ENCODE peak calls at places on chromosomes 4 and X, in nine cellular contexts. One of them, this sample, is unnamed.

GRCh38 chr4:109977854-109978501 is 65.3 kb downstream of the EGF start:
- DNase-seq in suprapubic skin: no peak
- DNase-seq in prostate gland: no peak
- DNase-seq in H1: no peak
- DNase-seq in sigmoid colon: no peak
- DNase-seq in breast epithelium: no peak
- DNase-seq in HCT116: peak; percentile 27
- DNase-seq in stomach: no peak
- DNase-seq in upper lobe of left lung: no peak
- DNase-seq in this sample: no peak

GRCh38 chr4:8329560-8329858 is 60.0 kb downstream of the HTRA3 start:
- DNase-seq in suprapubic skin: peak; percentile 69
- DNase-seq in prostate gland: no peak
- DNase-seq in H1: no peak
- DNase-seq in sigmoid colon: no peak
- DNase-seq in breast epithelium: peak; percentile 30
- DNase-seq in HCT116: no peak
- DNase-seq in stomach: no peak
- DNase-seq in upper lobe of left lung: no peak
- DNase-seq in this sample: no peak

GRCh38 chr4:8708401-8709021 is 115.9 kb downstream of the CPZ start:
- DNase-seq in suprapubic skin: peak; percentile 58
- DNase-seq in prostate gland: no peak
- DNase-seq in H1: no peak
- DNase-seq in sigmoid colon: peak; percentile 58
- DNase-seq in breast epithelium: peak; percentile 41
- DNase-seq in HCT116: no peak
- DNase-seq in stomach: no peak
- DNase-seq in upper lobe of left lung: peak; percentile 17
- DNase-seq in this sample: no peak

GRCh38 chr4:71231073-71231752 is 107.6 kb upstream of the SLC4A4 start:
- DNase-seq in suprapubic skin: peak; percentile 81
- DNase-seq in prostate gland: peak; percentile 45
- DNase-seq in H1: no peak
- DNase-seq in sigmoid colon: peak; percentile 75
- DNase-seq in breast epithelium: no peak
- DNase-seq in HCT116: no peak
- DNase-seq in stomach: peak; percentile 92
- DNase-seq in upper lobe of left lung: peak; percentile 89
- DNase-seq in this sample: peak; percentile 81

GRCh38 chrX:50812995-50813842 is 775 bp downstream of the SHROOM4 start:
- DNase-seq in suprapubic skin: no peak
- DNase-seq in prostate gland: peak; percentile 17
- DNase-seq in H1: no peak
- DNase-seq in sigmoid colon: peak; percentile 69
- DNase-seq in breast epithelium: peak; percentile 46
- DNase-seq in HCT116: no peak
- DNase-seq in stomach: peak; percentile 27
- DNase-seq in upper lobe of left lung: peak; percentile 30
- DNase-seq in this sample: peak; percentile 25

GRCh38 chrX:40109288-40110008 is 11.7 kb upstream of the BCOR start:
- DNase-seq in suprapubic skin: no peak
- DNase-seq in prostate gland: peak; percentile 54
- DNase-seq in H1: no peak
- DNase-seq in sigmoid colon: peak; percentile 88
- DNase-seq in breast epithelium: no peak
- DNase-seq in HCT116: no peak
- DNase-seq in stomach: peak; percentile 75
- DNase-seq in upper lobe of left lung: no peak
- DNase-seq in this sample: peak; percentile 67

GRCh38 chr4:102787096-102787867 is 26.5 kb upstream of the MANBA start:
- DNase-seq in suprapubic skin: no peak
- DNase-seq in prostate gland: no peak
- DNase-seq in H1: no peak
- DNase-seq in sigmoid colon: no peak
- DNase-seq in breast epithelium: no peak
- DNase-seq in HCT116: peak; percentile 19
- DNase-seq in stomach: no peak
- DNase-seq in upper lobe of left lung: no peak
- DNase-seq in this sample: no peak

GRCh38 chrX:140762061-140762460 is 52.5 kb downstream of the LINC00632 start:
- DNase-seq in suprapubic skin: no peak
- DNase-seq in prostate gland: peak; percentile 3
- DNase-seq in H1: no peak
- DNase-seq in sigmoid colon: peak; percentile 61
- DNase-seq in breast epithelium: no peak
- DNase-seq in HCT116: no peak
- DNase-seq in stomach: peak; percentile 38
- DNase-seq in upper lobe of left lung: peak; percentile 22
- DNase-seq in this sample: peak; percentile 13

GRCh38 chr4:38686682-38687081 is 22.7 kb downstream of the KLF3 start:
- DNase-seq in suprapubic skin: no peak
- DNase-seq in prostate gland: no peak
- DNase-seq in H1: no peak
- DNase-seq in sigmoid colon: no peak
- DNase-seq in breast epithelium: no peak
- DNase-seq in HCT116: no peak
- DNase-seq in stomach: no peak
- DNase-seq in upper lobe of left lung: no peak
- DNase-seq in this sample: no peak

GRCh38 chr4:56388311-56388710 is 1.0 kb upstream of the AASDH start:
- DNase-seq in suprapubic skin: no peak
- DNase-seq in prostate gland: no peak
- DNase-seq in H1: no peak
- DNase-seq in sigmoid colon: no peak
- DNase-seq in breast epithelium: no peak
- DNase-seq in HCT116: no peak
- DNase-seq in stomach: no peak
- DNase-seq in upper lobe of left lung: no peak
- DNase-seq in this sample: no peak

GRCh38 chrX:21708116-21708515 is 49.8 kb downstream of the SMPX start:
- DNase-seq in suprapubic skin: no peak
- DNase-seq in prostate gland: no peak
- DNase-seq in H1: no peak
- DNase-seq in sigmoid colon: no peak
- DNase-seq in breast epithelium: no peak
- DNase-seq in HCT116: no peak
- DNase-seq in stomach: no peak
- DNase-seq in upper lobe of left lung: no peak
- DNase-seq in this sample: no peak

GRCh38 chr4:77734928-77735327 is 84.2 kb downstream of the CNOT6L start:
- DNase-seq in suprapubic skin: no peak
- DNase-seq in prostate gland: no peak
- DNase-seq in H1: peak; percentile 2
- DNase-seq in sigmoid colon: no peak
- DNase-seq in breast epithelium: no peak
- DNase-seq in HCT116: no peak
- DNase-seq in stomach: no peak
- DNase-seq in upper lobe of left lung: peak; percentile 33
- DNase-seq in this sample: peak; percentile 10

GRCh38 chr4:183729430-183730328 is 70.6 kb downstream of the TRAPPC11 start:
- DNase-seq in suprapubic skin: no peak
- DNase-seq in prostate gland: no peak
- DNase-seq in H1: no peak
- DNase-seq in sigmoid colon: no peak
- DNase-seq in breast epithelium: no peak
- DNase-seq in HCT116: no peak
- DNase-seq in stomach: no peak
- DNase-seq in upper lobe of left lung: no peak
- DNase-seq in this sample: no peak

GRCh38 chrX:125953769-125954168 is 212.3 kb downstream of the DCAF12L2 start:
- DNase-seq in suprapubic skin: no peak
- DNase-seq in prostate gland: no peak
- DNase-seq in H1: no peak
- DNase-seq in sigmoid colon: no peak
- DNase-seq in breast epithelium: no peak
- DNase-seq in HCT116: no peak
- DNase-seq in stomach: no peak
- DNase-seq in upper lobe of left lung: no peak
- DNase-seq in this sample: no peak

GRCh38 chrX:10612215-10612614 is 8.2 kb downstream of the MID1 start:
- DNase-seq in suprapubic skin: no peak
- DNase-seq in prostate gland: no peak
- DNase-seq in H1: no peak
- DNase-seq in sigmoid colon: no peak
- DNase-seq in breast epithelium: no peak
- DNase-seq in HCT116: no peak
- DNase-seq in stomach: no peak
- DNase-seq in upper lobe of left lung: no peak
- DNase-seq in this sample: no peak

GRCh38 chr4:99887837-99888236 is 6.4 kb downstream of the LAMTOR3 start:
- DNase-seq in suprapubic skin: no peak
- DNase-seq in prostate gland: no peak
- DNase-seq in H1: no peak
- DNase-seq in sigmoid colon: no peak
- DNase-seq in breast epithelium: no peak
- DNase-seq in HCT116: no peak
- DNase-seq in stomach: no peak
- DNase-seq in upper lobe of left lung: no peak
- DNase-seq in this sample: no peak

GRCh38 chr4:154588198-154588597 is 2.3 kb downstream of the FGA start:
- DNase-seq in suprapubic skin: no peak
- DNase-seq in prostate gland: no peak
- DNase-seq in H1: no peak
- DNase-seq in sigmoid colon: no peak
- DNase-seq in breast epithelium: no peak
- DNase-seq in HCT116: no peak
- DNase-seq in stomach: no peak
- DNase-seq in upper lobe of left lung: no peak
- DNase-seq in this sample: no peak
- TF ChIP-seq POLR2A in suprapubic skin: no peak
- TF ChIP-seq POLR2A in prostate gland: no peak
- TF ChIP-seq POLR2A in H1: no peak
- TF ChIP-seq POLR2A in sigmoid colon: no peak
- TF ChIP-seq POLR2A in breast epithelium: no peak
- TF ChIP-seq POLR2A in HCT116: no peak
- TF ChIP-seq POLR2A in stomach: no peak
- TF ChIP-seq POLR2A in upper lobe of left lung: no peak
- TF ChIP-seq POLR2A in this sample: no peak

GRCh38 chr4:6912412-6912811 is 2.8 kb downstream of the TBC1D14 start:
- DNase-seq in suprapubic skin: no peak
- DNase-seq in prostate gland: no peak
- DNase-seq in H1: no peak
- DNase-seq in sigmoid colon: peak; percentile 61
- DNase-seq in breast epithelium: no peak
- DNase-seq in HCT116: no peak
- DNase-seq in stomach: no peak
- DNase-seq in upper lobe of left lung: peak; percentile 55
- DNase-seq in this sample: no peak
- TF ChIP-seq POLR2AphosphoS5 in suprapubic skin: no peak
- TF ChIP-seq POLR2AphosphoS5 in prostate gland: no peak
- TF ChIP-seq POLR2AphosphoS5 in H1: no peak
- TF ChIP-seq POLR2AphosphoS5 in sigmoid colon: no peak
- TF ChIP-seq POLR2AphosphoS5 in breast epithelium: no peak
- TF ChIP-seq POLR2AphosphoS5 in HCT116: no peak
- TF ChIP-seq POLR2AphosphoS5 in stomach: no peak
- TF ChIP-seq POLR2AphosphoS5 in upper lobe of left lung: peak; percentile 31
- TF ChIP-seq POLR2AphosphoS5 in this sample: no peak

DNA sequence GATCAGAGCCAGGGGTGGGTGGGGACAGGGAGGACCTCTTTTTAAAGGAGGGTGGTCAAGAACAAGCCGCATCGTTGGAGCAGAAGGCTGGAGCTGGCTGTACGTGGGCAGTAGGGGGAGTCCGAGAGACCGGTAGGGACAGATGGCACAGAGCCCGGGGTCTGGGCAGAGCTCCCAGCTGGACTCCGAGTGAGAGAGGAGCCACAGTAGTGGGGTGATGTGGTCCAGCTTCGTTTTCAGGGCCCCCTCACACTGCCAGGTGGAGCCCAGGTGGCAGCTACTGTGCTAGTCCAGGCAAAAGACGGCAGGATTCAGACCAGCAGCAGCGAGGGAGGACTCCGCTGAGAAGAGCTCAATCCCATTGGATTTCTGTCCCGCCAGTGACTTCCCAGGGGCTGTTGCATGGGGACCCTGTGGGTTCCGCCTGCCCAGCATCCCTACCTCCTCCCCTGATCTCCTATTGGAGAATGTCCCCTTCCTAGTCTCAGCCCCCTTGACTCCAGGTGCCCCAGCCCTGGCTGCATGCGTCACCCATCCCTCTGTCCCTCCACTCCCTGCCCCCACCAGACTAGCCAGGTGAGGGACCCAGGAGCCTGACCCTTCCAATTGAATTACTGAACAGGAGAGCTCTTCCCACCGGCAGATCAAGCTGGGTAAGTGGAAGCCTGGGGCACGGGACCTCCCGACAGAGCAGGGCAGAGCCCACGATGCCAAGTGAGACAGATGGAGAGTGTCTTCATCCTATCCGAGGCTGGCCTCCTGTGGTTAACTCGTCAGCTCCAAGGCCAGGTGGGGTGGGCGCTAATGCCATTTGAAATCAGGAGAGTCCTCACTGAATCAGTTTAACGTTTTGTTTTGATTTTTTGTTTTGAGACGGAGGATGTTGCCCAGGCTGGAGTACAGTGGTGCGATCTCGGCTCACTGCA is 2.9 kb downstream of the ARHGAP4 start:
- DNase-seq in suprapubic skin: no peak
- DNase-seq in prostate gland: peak; percentile 65
- DNase-seq in H1: no peak
- DNase-seq in sigmoid colon: peak; percentile 94
- DNase-seq in breast epithelium: peak; percentile 77
- DNase-seq in HCT116: no peak
- DNase-seq in stomach: peak; percentile 88
- DNase-seq in upper lobe of left lung: peak; percentile 77
- DNase-seq in this sample: peak; percentile 72
- TF ChIP-seq CTCF in suprapubic skin: no peak
- TF ChIP-seq CTCF in prostate gland: peak; percentile 44
- TF ChIP-seq CTCF in H1: no peak
- TF ChIP-seq CTCF in sigmoid colon: peak; percentile 49
- TF ChIP-seq CTCF in breast epithelium: peak; percentile 32
- TF ChIP-seq CTCF in HCT116: no peak
- TF ChIP-seq CTCF in stomach: peak; percentile 29
- TF ChIP-seq CTCF in upper lobe of left lung: peak; percentile 27
- TF ChIP-seq CTCF in this sample: peak; percentile 27

GRCh38 chr4:176193126-176193525 is 2.3 kb downstream of the SPATA4 start:
- DNase-seq in suprapubic skin: no peak
- DNase-seq in prostate gland: no peak
- DNase-seq in H1: no peak
- DNase-seq in sigmoid colon: no peak
- DNase-seq in breast epithelium: no peak
- DNase-seq in HCT116: no peak
- DNase-seq in stomach: no peak
- DNase-seq in upper lobe of left lung: no peak
- DNase-seq in this sample: no peak

GRCh38 chr4:176191974-176192373 is 3.4 kb downstream of the SPATA4 start:
- DNase-seq in suprapubic skin: no peak
- DNase-seq in prostate gland: no peak
- DNase-seq in H1: no peak
- DNase-seq in sigmoid colon: no peak
- DNase-seq in breast epithelium: no peak
- DNase-seq in HCT116: no peak
- DNase-seq in stomach: no peak
- DNase-seq in upper lobe of left lung: no peak
- DNase-seq in this sample: no peak

GRCh38 chr4:176193898-176194297 is 1.5 kb downstream of the SPATA4 start:
- DNase-seq in suprapubic skin: no peak
- DNase-seq in prostate gland: no peak
- DNase-seq in H1: no peak
- DNase-seq in sigmoid colon: no peak
- DNase-seq in breast epithelium: no peak
- DNase-seq in HCT116: peak; percentile 29
- DNase-seq in stomach: no peak
- DNase-seq in upper lobe of left lung: no peak
- DNase-seq in this sample: no peak

GRCh38 chr4:176198316-176198903 is 3.0 kb upstream of the SPATA4 start:
- DNase-seq in suprapubic skin: no peak
- DNase-seq in prostate gland: no peak
- DNase-seq in H1: no peak
- DNase-seq in sigmoid colon: peak; percentile 30
- DNase-seq in breast epithelium: no peak
- DNase-seq in HCT116: no peak
- DNase-seq in stomach: peak; percentile 70
- DNase-seq in upper lobe of left lung: peak; percentile 66
- DNase-seq in this sample: peak; percentile 25

GRCh38 chr4:176195184-176195978 is at the start of gene SPATA4:
- DNase-seq in suprapubic skin: peak; percentile 94
- DNase-seq in prostate gland: peak; percentile 93
- DNase-seq in H1: peak; percentile 76
- DNase-seq in sigmoid colon: peak; percentile 97
- DNase-seq in breast epithelium: peak; percentile 93
- DNase-seq in HCT116: peak; percentile 73
- DNase-seq in stomach: peak; percentile 95
- DNase-seq in upper lobe of left lung: peak; percentile 96
- DNase-seq in this sample: peak; percentile 95
- TF ChIP-seq POLR2A in suprapubic skin: no peak
- TF ChIP-seq POLR2A in prostate gland: peak; percentile 32
- TF ChIP-seq POLR2A in H1: peak; percentile 61
- TF ChIP-seq POLR2A in sigmoid colon: peak; percentile 45
- TF ChIP-seq POLR2A in breast epithelium: no peak
- TF ChIP-seq POLR2A in HCT116: peak; percentile 41
- TF ChIP-seq POLR2A in stomach: no peak
- TF ChIP-seq POLR2A in upper lobe of left lung: peak; percentile 45
- TF ChIP-seq POLR2A in this sample: peak; percentile 43

This sample was measured in transverse colon.